ENCODE peak calls at places on chromosomes 1 and 21, in eight cellular contexts. J is GM23338; Q is HCT116; G is CD4-positive, alpha-beta memory T cell; A is NT2/D1; Z is tibial nerve; N is transverse colon; H is GM12865. F is an unnamed sample.

GRCh38 chr1:229070168-229070567 is 200.7 kb upstream of the RAB4A start:
- DNase-seq in J (no peak), Q (no peak), G (no peak), A (no peak), Z (peak; percentile 60), N (peak; percentile 66), H (no peak), F (no peak)

GRCh38 chr1:109240158-109241152 is 8.9 kb upstream of the CELSR2 start:
- DNase-seq in J (peak; percentile 87), Q (no peak), G (no peak), A (no peak), Z (peak; percentile 53), N (peak; percentile 53), H (no peak), F (no peak)

GRCh38 chr1:230032882-230033281 is 34.2 kb upstream of the GALNT2 start:
- DNase-seq in J (no peak), Q (no peak), G (no peak), A (no peak), Z (no peak), N (no peak), H (no peak), F (no peak)

GRCh38 chr1:112429749-112430148 is 33.7 kb downstream of the CTTNBP2NL start:
- DNase-seq in J (no peak), Q (no peak), G (no peak), A (no peak), Z (no peak), N (no peak), H (no peak), F (no peak)

GRCh38 chr1:65762081-65762862 is 30.4 kb upstream of the PDE4B start:
- DNase-seq in J (peak; percentile 37), Q (no peak), G (no peak), A (no peak), Z (no peak), N (no peak), H (no peak), F (no peak)

GRCh38 chr1:46246548-46247432 is 773 bp upstream of the RAD54L start:
- DNase-seq in J (peak; percentile 97), Q (no peak), G (no peak), A (no peak), Z (no peak), N (peak; percentile 65), H (peak; percentile 70), F (peak; percentile 32)

GRCh38 chr1:109760581-109761226 is 3.0 kb downstream of the EPS8L3 start:
- DNase-seq in J (no peak), Q (no peak), G (no peak), A (no peak), Z (no peak), N (peak; percentile 7), H (no peak), F (no peak)

GRCh38 chr1:23995431-23995837 is 15.3 kb upstream of the SRSF10 start:
- DNase-seq in J (no peak), Q (no peak), G (no peak), A (no peak), Z (no peak), N (no peak), H (peak; percentile 70), F (no peak)

GRCh38 chr1:196877964-196878363 is 9.9 kb upstream of the CFHR4 start:
- DNase-seq in J (peak; percentile 91), Q (no peak), G (no peak), A (peak; percentile 43), Z (no peak), N (no peak), H (no peak), F (no peak)

GRCh38 chr1:186754542-186755150 is 74.1 kb upstream of the PLA2G4A start:
- DNase-seq in J (no peak), Q (no peak), G (no peak), A (no peak), Z (no peak), N (no peak), H (no peak), F (no peak)

GRCh38 chr21:45886610-45887026 is 95.0 kb upstream of the COL6A1 start:
- DNase-seq in J (no peak), Q (no peak), G (peak; percentile 55), A (no peak), Z (no peak), N (no peak), H (no peak), F (no peak)

GRCh38 chr1:98920441-98921110 is 84.1 kb downstream of the PLPPR5 start:
- DNase-seq in J (no peak), Q (no peak), G (no peak), A (no peak), Z (no peak), N (no peak), H (no peak), F (no peak)

GRCh38 chr21:35045539-35046222 is 3.4 kb downstream of the RUNX1 start:
- DNase-seq in J (no peak), Q (no peak), G (peak; percentile 79), A (no peak), Z (no peak), N (no peak), H (peak; percentile 32), F (peak; percentile 52)
- H3K4me3 ChIP-seq in J (no peak overlapping the region), Q (no peak overlapping the region), G (peak overlapping the region; percentile 84), A (no peak overlapping the region), Z (no peak overlapping the region), N (peak overlapping the region; percentile 32), H (no peak overlapping the region), F (peak overlapping the region; percentile 72)

GRCh38 chr1:28740118-28740517 is 3.4 kb downstream of the YTHDF2 start:
- DNase-seq in J (no peak), Q (no peak), G (no peak), A (no peak), Z (no peak), N (no peak), H (no peak), F (no peak)
- H3K4me3 ChIP-seq in J (peak overlapping the region; percentile 87), Q (no peak overlapping the region), G (no peak overlapping the region), A (no peak overlapping the region), Z (no peak overlapping the region), N (no peak overlapping the region), H (no peak overlapping the region), F (no peak overlapping the region)

GRCh38 chr1:204080163-204080903 is 7.4 kb downstream of the SOX13 start:
- DNase-seq in J (peak; percentile 99), Q (peak; percentile 90), G (no peak), A (peak; percentile 100), Z (peak; percentile 63), N (peak; percentile 89), H (no peak), F (no peak)
- H3K4me3 ChIP-seq in J (peak overlapping the region; percentile 97), Q (peak overlapping the region; percentile 52), G (no peak overlapping the region), A (peak overlapping the region; percentile 16), Z (peak overlapping the region; percentile 5), N (no peak overlapping the region), H (no peak overlapping the region), F (no peak overlapping the region)

DNA sequence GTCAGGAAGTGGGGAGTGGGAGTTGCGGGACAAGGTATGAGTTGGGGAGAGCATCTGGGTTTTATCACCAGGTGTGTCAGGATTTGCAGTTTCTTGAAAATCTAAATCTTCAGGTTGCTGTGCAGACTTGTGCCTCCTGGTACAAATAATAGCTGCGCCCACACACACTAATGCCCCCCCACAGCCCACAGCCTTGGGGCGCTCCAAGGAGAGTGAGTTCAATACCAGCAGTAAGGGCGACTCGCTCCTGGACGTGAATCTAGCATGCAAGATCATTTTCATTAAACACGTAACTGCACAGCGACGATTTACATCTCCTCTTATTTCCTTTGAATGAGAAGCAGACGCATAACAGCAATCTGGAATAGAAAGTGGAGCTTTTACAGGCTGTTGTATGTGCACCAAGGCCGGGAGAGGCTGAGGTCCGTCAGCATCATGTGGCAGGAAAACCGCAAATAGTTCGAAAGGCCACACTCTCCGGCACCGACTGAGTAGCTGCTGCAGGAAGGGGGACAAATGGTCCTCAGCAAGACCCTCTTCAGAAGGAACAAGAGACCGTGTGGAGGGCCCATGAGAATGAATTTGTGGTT is 439.6 kb downstream of the SMYD3 start:
- DNase-seq in J (no peak), Q (no peak), G (no peak), A (no peak), Z (no peak), N (no peak), H (peak; percentile 11), F (no peak)
- H3K4me3 ChIP-seq in J (no peak overlapping the region), Q (no peak overlapping the region), G (no peak overlapping the region), A (no peak overlapping the region), Z (no peak overlapping the region), N (no peak overlapping the region), H (no peak overlapping the region), F (no peak overlapping the region)

GRCh38 chr1:233360525-233361094 is 33.1 kb downstream of the MAP3K21 start:
- DNase-seq in J (no peak), Q (no peak), G (no peak), A (no peak), Z (no peak), N (no peak), H (no peak), F (no peak)

GRCh38 chr1:233359431-233359830 is 31.9 kb downstream of the MAP3K21 start:
- DNase-seq in J (no peak), Q (no peak), G (no peak), A (no peak), Z (no peak), N (peak; percentile 64), H (no peak), F (no peak)

GRCh38 chr1:233361876-233362275 is 34.4 kb downstream of the MAP3K21 start:
- DNase-seq in J (peak; percentile 47), Q (no peak), G (no peak), A (no peak), Z (no peak), N (no peak), H (no peak), F (no peak)

GRCh38 chr1:233357595-233358446 is 30.3 kb downstream of the MAP3K21 start:
- DNase-seq in J (no peak), Q (no peak), G (no peak), A (no peak), Z (no peak), N (no peak), H (no peak), F (no peak)

GRCh38 chr1:233359905-233360304 is 32.4 kb downstream of the MAP3K21 start:
- DNase-seq in J (no peak), Q (no peak), G (no peak), A (no peak), Z (no peak), N (no peak), H (no peak), F (no peak)
- H3K4me3 ChIP-seq in J (no peak overlapping the region), Q (no peak overlapping the region), G (no peak overlapping the region), A (no peak overlapping the region), Z (no peak overlapping the region), N (no peak overlapping the region), H (no peak overlapping the region), F (no peak overlapping the region)

GRCh38 chr1:156126043-156126700 is 11.7 kb downstream of the LMNA start:
- DNase-seq in J (peak; percentile 91), Q (peak; percentile 91), G (peak; percentile 57), A (no peak), Z (peak; percentile 81), N (peak; percentile 82), H (peak; percentile 82), F (peak; percentile 82)
- H3K4me3 ChIP-seq in J (no peak overlapping the region), Q (peak overlapping the region; percentile 52), G (no peak overlapping the region), A (no peak overlapping the region), Z (no peak overlapping the region), N (peak overlapping the region; percentile 8), H (peak overlapping the region; percentile 37), F (no peak overlapping the region)

DNA sequence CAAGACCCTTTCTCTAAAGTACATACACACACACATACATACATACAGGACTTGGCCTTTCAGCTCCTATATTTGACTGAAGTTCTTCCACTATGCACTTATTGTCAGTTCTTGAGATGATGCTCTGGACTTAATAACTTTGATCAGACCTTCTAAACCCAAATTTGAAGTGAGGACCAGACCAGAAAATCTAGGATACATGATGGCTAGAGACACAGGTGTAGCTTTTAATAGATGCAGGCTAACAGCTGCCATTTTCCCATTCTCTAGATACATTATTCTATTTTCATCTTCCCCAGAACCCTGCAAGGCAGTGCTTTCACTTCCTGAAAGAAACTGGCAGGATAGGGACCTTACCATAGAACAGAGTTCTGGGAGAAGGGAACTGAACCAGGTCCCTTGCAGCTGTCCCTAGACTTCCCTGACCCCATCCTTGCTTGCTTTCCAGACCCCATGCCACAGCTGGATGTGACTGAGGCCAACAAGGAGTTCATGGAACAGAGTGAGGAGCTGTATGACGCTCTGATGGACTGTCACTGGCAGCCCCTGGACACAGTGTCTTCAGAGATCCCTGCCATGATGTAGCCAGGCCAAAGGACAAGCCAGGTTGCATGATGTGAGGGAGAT is 14.9 kb upstream of the RAB42 start:
- DNase-seq in J (peak; percentile 17), Q (no peak), G (no peak), A (no peak), Z (no peak), N (no peak), H (peak; percentile 62), F (no peak)
- H3K4me3 ChIP-seq in J (no peak overlapping the region), Q (no peak overlapping the region), G (no peak overlapping the region), A (no peak overlapping the region), Z (no peak overlapping the region), N (no peak overlapping the region), H (no peak overlapping the region), F (no peak overlapping the region)